ENCODE peak calls at places on chromosome 15, in six cellular contexts. F is Peyer's patch; I is neural progenitor cell; Y is psoas muscle; G is CD4-positive, alpha-beta memory T cell; L is left ventricle myocardium inferior. V is an unnamed sample. For H3K9me3, the result is how much of the 10 kb centered on the place peaks cover.

GRCh38 chr15:51267714-51268105 is 70.7 kb downstream of the CYP19A1 start:
- DNase-seq in Y (no peak), G (no peak), L (no peak), I (peak), F (no peak), V (no peak)

GRCh38 chr15:49135893-49136292 is 19.5 kb downstream of the COPS2 start:
- DNase-seq in L (no peak), G (no peak), Y (no peak), F (no peak), I (no peak), V (no peak)

GRCh38 chr15:68305420-68305871 is 27.9 kb downstream of the FEM1B start:
- DNase-seq in Y (no peak), G (no peak), F (no peak), L (no peak), I (no peak), V (no peak)

GRCh38 chr15:99845009-99845408 is 111.8 kb upstream of the LYSMD4 start:
- DNase-seq in I (no peak), F (no peak), Y (no peak), G (no peak), L (no peak), V (no peak)

GRCh38 chr15:39583586-39584265 is 2.8 kb downstream of the THBS1 start:
- DNase-seq in L (no peak), G (peak), F (no peak), Y (no peak), I (peak), V (no peak)

GRCh38 chr15:62742409-62743171 is 300.0 kb upstream of the TPM1 start:
- DNase-seq in L (peak), G (peak), Y (peak), I (peak), F (peak), V (no peak)

GRCh38 chr15:66042624-66043023 is 173.3 kb downstream of the RAB11A start:
- DNase-seq in G (no peak), F (no peak), L (no peak), Y (no peak), I (no peak), V (no peak)

GRCh38 chr15:63892794-63893441 is 59.2 kb upstream of the HERC1 start:
- DNase-seq in I (no peak), G (peak), Y (no peak), L (no peak), F (peak), V (peak)

GRCh38 chr15:99248000-99248727 is 1.2 kb downstream of the TTC23 start:
- DNase-seq in Y (no peak), L (no peak), I (peak), G (no peak), F (no peak), V (no peak)

GRCh38 chr15:91311986-91312385 is 211.9 kb downstream of the SV2B start:
- DNase-seq in L (no peak), F (no peak), G (peak), Y (no peak), I (no peak), V (no peak)

GRCh38 chr15:25248583-25249235 is 190.1 kb downstream of the UBE3A start:
- DNase-seq in F (no peak), G (no peak), Y (peak), I (no peak), L (peak), V (no peak)
- H3K9me3 ChIP-seq in F (under half), G (under half), Y (under half), I (under half), L (half or more), V (under half)

DNA sequence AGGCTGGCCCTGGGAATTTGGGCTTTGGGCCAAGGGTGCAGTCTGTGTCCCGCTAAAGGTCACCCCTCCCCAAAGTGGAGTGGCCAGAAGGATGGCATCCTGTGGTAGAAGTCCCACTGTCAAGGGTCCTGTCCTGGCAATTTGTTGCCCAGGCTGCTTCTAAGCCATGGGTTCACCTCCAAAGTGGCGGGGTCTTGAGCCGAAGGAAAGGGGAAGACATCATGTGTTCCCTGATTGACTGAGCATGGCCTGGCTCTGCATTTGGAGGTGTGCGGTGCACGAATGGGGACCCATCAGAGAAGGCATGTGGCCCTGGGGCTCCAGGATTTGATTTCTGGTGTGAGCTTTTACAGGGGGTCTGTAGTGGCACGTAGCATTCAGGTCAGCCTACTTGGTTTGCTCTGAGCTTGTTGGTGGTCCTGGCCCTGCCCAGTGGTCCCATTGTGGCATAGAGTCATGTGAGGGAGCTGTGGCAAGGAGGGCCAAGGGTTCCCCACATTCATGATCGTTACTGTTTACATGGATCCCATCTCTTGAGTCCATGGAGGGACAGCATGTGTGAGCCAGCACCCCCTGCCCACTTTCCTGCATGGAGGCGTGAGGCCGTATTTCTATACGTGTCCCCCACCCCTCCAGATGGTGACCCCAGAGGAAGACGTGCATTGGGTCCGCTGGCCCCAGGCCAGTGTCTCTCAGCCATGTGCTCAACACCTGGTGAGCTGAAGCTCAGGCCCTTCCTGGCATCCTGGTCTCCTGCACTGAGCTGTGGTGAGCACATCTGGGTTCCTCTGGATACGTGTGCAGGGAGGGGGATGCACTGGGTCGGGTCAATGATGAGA is 225.1 kb downstream of the SNRPN start:
- DNase-seq in I (no peak), G (no peak), Y (peak), L (peak), F (no peak), V (no peak)
- H3K9me3 ChIP-seq in I (under half), G (under half), Y (under half), L (half or more), F (under half), V (under half)

DNA sequence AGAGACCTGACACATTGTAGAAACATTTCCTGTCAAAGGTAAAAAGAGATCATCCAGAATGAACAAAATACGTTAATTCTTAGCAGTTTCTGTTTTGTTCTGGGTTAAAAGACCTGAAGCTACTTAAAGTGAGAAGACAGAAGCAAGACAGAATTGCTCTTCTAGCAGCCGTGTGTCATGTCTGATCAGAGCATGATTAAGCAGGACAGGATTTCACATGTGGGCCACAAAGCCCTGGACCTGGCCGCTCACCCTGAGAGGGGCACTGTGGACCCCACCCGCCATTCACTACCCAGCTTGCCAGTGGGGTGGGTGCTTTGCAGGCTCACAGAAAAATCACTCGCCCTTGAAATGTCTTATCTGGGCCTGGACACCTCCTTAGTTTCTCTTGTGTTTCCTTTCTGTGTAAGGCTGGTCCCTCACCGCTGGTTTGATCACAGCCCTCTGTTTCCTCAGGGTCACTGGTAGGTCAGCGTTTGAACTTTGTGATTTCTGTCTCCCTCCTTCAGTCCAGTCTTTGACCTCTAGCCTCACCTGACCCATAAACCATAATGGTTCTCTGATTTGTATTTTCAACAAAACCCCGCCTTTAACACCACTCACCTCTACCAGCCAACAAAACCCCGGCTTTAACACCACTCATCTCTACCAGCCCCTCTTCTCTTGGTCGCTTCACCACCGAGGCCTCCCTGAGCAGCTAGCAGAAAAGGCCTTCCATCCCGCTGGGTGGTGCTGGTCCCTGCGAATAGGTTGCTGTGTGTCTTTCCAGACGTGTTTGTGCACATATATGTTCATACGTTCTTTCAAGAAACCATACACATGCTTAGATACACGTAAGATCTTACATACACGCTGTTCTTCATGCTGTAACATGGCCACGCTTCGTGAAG is 185.0 kb downstream of the OR4M2 start:
- DNase-seq in F (no peak), Y (no peak), L (no peak), G (peak), I (no peak), V (no peak)
- H3K9me3 ChIP-seq in F (under half), Y (under half), L (under half), G (under half), I (half or more), V (under half)

DNA sequence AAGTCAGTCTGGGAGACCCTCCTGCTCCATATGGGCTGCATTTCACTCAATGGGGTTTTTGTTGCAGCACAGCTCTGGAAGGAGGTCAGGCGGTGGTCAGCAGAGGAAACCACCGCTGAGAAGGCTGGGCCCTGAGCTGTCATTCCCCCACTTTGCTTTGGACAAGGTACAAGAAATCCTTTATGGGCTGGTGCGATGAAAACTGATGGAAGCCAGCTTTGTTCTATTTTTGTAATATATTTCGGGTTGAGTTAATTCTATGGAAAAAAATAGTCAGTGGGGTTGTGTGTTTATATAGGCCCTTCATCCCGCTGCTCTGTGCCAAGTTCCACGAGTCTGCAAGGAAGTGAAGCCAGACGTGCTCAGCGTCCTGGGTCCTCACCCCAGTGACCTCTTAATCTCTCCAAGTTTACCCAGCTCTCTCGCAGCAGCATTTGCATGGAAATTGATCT is 157.2 kb upstream of the TMC3 start:
- DNase-seq in G (no peak), F (no peak), I (peak), L (no peak), Y (no peak), V (no peak)
- H3K9me3 ChIP-seq in G (under half), F (under half), I (under half), L (under half), Y (under half), V (under half)

GRCh38 chr15:78101423-78102105 is 9.2 kb downstream of the SH2D7 start:
- DNase-seq in G (no peak), Y (no peak), L (no peak), F (no peak), I (no peak), V (no peak)

GRCh38 chr15:78097667-78098066 is 5.3 kb downstream of the SH2D7 start:
- DNase-seq in G (no peak), F (no peak), I (no peak), L (no peak), Y (no peak), V (no peak)

GRCh38 chr15:78102211-78102610 is 9.8 kb downstream of the SH2D7 start:
- DNase-seq in Y (no peak), F (no peak), I (no peak), L (no peak), G (no peak), V (no peak)

GRCh38 chr15:78100886-78101285 is 8.5 kb downstream of the SH2D7 start:
- DNase-seq in G (no peak), F (no peak), L (no peak), I (no peak), Y (no peak), V (no peak)

DNA sequence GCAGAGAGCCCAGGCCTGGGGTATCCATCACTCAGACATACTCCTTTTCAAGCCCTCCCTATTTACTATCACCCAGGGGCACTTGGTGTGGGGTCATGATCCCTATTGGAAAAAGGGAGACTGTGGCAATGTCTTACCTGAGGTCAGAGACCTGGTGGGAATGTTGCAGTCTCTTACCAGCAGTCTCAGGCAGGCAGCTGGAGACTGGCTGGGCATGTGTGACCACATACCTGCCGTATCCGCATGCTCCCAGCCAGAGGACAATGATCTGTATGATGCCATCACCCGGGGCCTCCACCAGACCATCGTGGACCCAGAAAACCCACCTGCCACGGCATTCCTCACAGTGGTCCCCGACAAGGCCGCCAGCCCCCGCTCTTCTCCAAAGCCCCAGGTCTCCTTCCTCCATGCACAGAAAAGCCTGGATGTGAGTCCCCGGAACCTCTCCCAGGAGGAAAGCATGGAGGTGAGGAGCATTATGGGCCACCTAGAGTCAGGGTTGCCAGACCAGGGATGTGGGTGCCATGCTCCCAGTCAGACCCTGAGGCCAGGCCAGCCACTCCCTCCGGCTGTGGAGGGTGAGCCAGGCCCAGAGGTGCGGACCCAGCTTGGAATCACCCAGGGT is 5.9 kb downstream of the SH2D7 start:
- DNase-seq in L (no peak), I (no peak), G (no peak), F (no peak), Y (no peak), V (no peak)
- H3K9me3 ChIP-seq in L (under half), I (under half), G (under half), F (under half), Y (under half), V (under half)

DNA sequence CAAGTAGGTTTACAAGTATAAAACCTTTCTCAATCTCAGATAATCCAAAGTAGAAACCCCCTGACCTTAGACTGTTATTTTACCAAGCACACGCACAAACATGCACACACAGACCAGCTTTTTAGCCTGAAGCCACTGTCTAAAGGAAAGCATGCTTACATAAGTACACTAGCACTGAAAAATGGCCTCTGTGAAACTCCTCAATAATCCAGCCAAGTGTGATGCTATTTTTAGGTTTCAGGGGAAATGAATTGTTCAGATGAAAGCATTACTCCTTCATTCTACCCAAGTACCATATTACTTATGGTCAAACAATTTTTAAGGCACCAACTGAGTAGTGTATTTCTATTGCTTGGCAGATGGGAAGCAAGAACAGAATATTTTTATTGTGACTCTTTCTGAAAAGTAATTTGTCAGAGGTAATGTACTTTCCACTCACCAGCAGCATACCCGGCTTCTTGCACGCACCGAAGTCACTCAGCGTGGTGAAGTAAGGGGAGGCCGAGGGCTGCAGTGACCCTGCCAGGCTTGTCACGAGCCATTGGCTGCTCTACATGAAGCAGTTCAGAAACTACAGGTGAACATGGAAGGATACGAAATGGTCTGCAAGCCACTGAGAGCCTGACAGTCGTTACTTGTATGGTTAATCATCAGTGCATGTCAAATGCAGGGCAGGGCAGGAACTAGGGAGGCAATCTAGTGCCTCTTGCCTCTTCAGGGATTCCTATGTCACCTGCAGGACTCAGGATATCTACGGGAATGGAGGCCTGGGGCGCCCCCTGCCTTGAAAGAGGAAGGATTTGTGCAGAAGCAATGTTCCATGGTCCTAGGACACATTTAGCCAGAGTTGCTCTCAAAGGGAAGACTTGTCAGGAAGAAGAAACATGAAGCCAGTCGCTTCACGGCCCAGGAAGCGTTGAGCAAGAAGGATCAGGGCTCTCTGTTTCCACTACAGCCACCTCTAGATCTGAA is 106.6 kb downstream of the GABRB3 start:
- DNase-seq in I (peak), Y (no peak), G (no peak), L (no peak), F (no peak), V (no peak)
- H3K9me3 ChIP-seq in I (under half), Y (under half), G (under half), L (under half), F (under half), V (under half)

GRCh38 chr15:22240951-22241350 is 160.6 kb downstream of the OR4M2 start:
- DNase-seq in Y (no peak), I (no peak), L (no peak), F (no peak), G (no peak), V (no peak)
- H3K9me3 ChIP-seq in Y (under half), I (under half), L (under half), F (under half), G (under half), V (under half)

GRCh38 chr15:56233549-56233948 is 10.1 kb downstream of the RFX7 start:
- DNase-seq in G (no peak), L (no peak), I (no peak), Y (no peak), F (no peak), V (no peak)
- H3K9me3 ChIP-seq in G (under half), L (under half), I (under half), Y (under half), F (under half), V (under half)

DNA sequence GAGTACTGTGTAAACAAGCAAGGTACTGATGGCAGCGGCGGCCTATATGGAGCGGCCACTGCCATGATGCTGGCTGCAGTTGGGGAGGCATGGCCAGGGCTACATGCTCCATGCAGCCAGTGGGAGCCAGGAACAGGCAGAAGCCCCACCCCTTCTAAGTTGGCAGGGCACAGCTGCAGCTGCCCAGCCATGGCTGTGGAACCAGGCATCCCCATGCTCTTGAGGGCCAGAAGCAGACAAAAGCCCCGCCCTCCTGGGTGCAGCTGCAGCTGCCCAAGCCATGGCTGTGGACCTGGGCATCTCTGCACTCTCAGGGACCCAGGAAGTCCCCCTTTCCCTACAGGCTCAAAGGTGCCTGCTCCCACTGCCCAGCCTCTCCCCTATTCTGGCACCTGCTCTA is 150.9 kb downstream of the FMN1 start:
- DNase-seq in F (no peak), L (no peak), I (no peak), Y (no peak), G (no peak), V (no peak)
- H3K9me3 ChIP-seq in F (under half), L (under half), I (under half), Y (under half), G (under half), V (under half)